ENCODE peak calls at places on chromosomes 7 and 10, in ten cellular contexts. T, O, K, D, G, Z, F, H, X and E are unnamed samples.

GRCh38 chr7:50869108-50869716 is 86.5 kb upstream of the GRB10 start:
- DNase-seq in T (no peak), K (no peak), F (no peak), Z (peak), H (peak), D (no peak), G (no peak), O (no peak), X (no peak), E (no peak)

GRCh38 chr10:35564276-35564982 is 40.7 kb upstream of the GJD4 start:
- DNase-seq in G (no peak), D (no peak), K (no peak), H (no peak), T (no peak), X (no peak), F (no peak), O (no peak), Z (peak), E (no peak)

GRCh38 chr10:132133005-132133404 is 53.7 kb upstream of the DPYSL4 start:
- DNase-seq in H (no peak), O (no peak), D (no peak), T (no peak), F (no peak), G (peak), X (no peak), K (no peak), Z (peak), E (no peak)

GRCh38 chr10:46299267-46299530 is 12.4 kb downstream of the ANTXRL start:
- DNase-seq in G (no peak), Z (no peak), O (no peak), K (no peak), T (no peak), H (no peak), X (no peak), F (no peak), D (no peak), E (no peak)

GRCh38 chr10:103433858-103434257 is 18.3 kb downstream of the CALHM2 start:
- DNase-seq in H (no peak), T (no peak), X (no peak), G (no peak), F (no peak), O (no peak), Z (no peak), K (no peak), D (no peak), E (no peak)

GRCh38 chr10:5551531-5552375 is 27.0 kb downstream of the CALML3 start:
- DNase-seq in Z (peak), T (peak), F (peak), G (peak), X (no peak), H (peak), D (peak), O (no peak), K (no peak), E (no peak)

GRCh38 chr10:34815174-34816066 is at the start of gene PARD3:
- DNase-seq in H (peak), G (peak), F (peak), X (peak), O (peak), Z (peak), D (no peak), K (no peak), T (no peak), E (no peak)

GRCh38 chr7:1512781-1513656 is 8.8 kb upstream of the INTS1 start:
- DNase-seq in F (no peak), O (no peak), G (peak), T (no peak), Z (peak), D (no peak), X (no peak), H (peak), K (peak), E (no peak)

GRCh38 chr7:148153611-148154010 is 437.0 kb upstream of the C7orf33 start:
- DNase-seq in G (peak), D (no peak), T (no peak), X (no peak), O (peak), H (no peak), F (no peak), K (no peak), Z (no peak), E (no peak)

GRCh38 chr7:43784030-43785001 is 25.8 kb downstream of the BLVRA start:
- DNase-seq in X (no peak), G (no peak), K (no peak), Z (no peak), F (peak), T (no peak), D (no peak), H (no peak), O (no peak), E (no peak)

GRCh38 chr7:105794741-105795729 is 81.4 kb downstream of the ATXN7L1 start:
- DNase-seq in X (no peak), T (no peak), D (no peak), F (no peak), Z (peak), O (no peak), K (no peak), H (peak), G (no peak), E (no peak)

GRCh38 chr7:2171855-2172254 is 60.9 kb downstream of the MAD1L1 start:
- DNase-seq in G (no peak), F (no peak), H (no peak), Z (no peak), O (no peak), T (no peak), X (no peak), D (no peak), K (no peak), E (no peak)

GRCh38 chr7:80189638-80190037 is 55.0 kb downstream of the GNAI1 start:
- DNase-seq in D (no peak), X (no peak), H (no peak), O (no peak), G (no peak), T (no peak), K (no peak), F (no peak), Z (no peak), E (no peak)

GRCh38 chr10:37057280-37057679 is 68.1 kb upstream of the ANKRD30A start:
- DNase-seq in D (no peak), G (no peak), O (no peak), T (no peak), X (no peak), K (no peak), Z (no peak), H (no peak), F (no peak), E (no peak)

GRCh38 chr7:81626008-81626407 is 143.8 kb downstream of the HGF start:
- DNase-seq in D (no peak), H (no peak), X (no peak), F (no peak), G (no peak), Z (no peak), K (no peak), T (no peak), O (no peak), E (no peak)

GRCh38 chr7:116407165-116407564 is 92.4 kb upstream of the CAV2 start:
- DNase-seq in Z (no peak), O (no peak), K (no peak), T (no peak), D (no peak), H (no peak), G (no peak), F (no peak), X (no peak), E (no peak)

GRCh38 chr10:71805776-71806705 is 32.7 kb upstream of the VSIR start:
- DNase-seq in X (no peak), D (no peak), G (peak), O (no peak), K (no peak), H (peak), F (no peak), Z (no peak), T (no peak), E (no peak)

GRCh38 chr10:72524489-72524888 is 101.4 kb downstream of the MICU1 start:
- DNase-seq in D (no peak), O (no peak), F (no peak), K (no peak), G (no peak), Z (no peak), H (no peak), X (no peak), T (no peak), E (no peak)

GRCh38 chr7:48424731-48425130 is 253.5 kb downstream of the ABCA13 start:
- DNase-seq in F (no peak), H (peak), Z (no peak), D (no peak), O (peak), T (no peak), K (no peak), G (peak), X (peak), E (no peak)

GRCh38 chr10:15745748-15746147 is 26.0 kb upstream of the ITGA8 start:
- DNase-seq in X (no peak), F (no peak), G (peak), O (no peak), H (no peak), T (no peak), D (no peak), K (no peak), Z (no peak), E (no peak)

GRCh38 chr10:44958196-44958896 is 1.3 kb upstream of the RASSF4 start:
- DNase-seq in K (no peak), D (peak), Z (peak), X (no peak), H (peak), G (no peak), O (no peak), T (no peak), F (no peak), E (no peak)

GRCh38 chr10:108783897-108784296 is 1139.4 kb downstream of the XPNPEP1 start:
- DNase-seq in X (peak), T (no peak), F (no peak), H (no peak), G (peak), D (no peak), Z (peak), O (peak), K (no peak), E (peak)